ENCODE peak calls at places on chromosomes 1 and 21, in six cellular contexts. L is RWPE1; K is activated effector memory CD4-positive, alpha-beta T cell treated with Interleukin-2 at 50 U/mL for 16 hours; B is EL; X is EH; J is NCI-H82. Z is an unnamed sample.

GRCh38 chr21:45390831-45391742 is 13.9 kb upstream of the COL18A1 start:
- DNase-seq in B (no peak), L (no peak), K (no peak), X (no peak), J (no peak), Z (no peak)

GRCh38 chr21:28345934-28346333 is 646.7 kb downstream of the LTN1 start:
- DNase-seq in K (no peak), J (no peak), L (no peak), B (no peak), X (no peak), Z (no peak)

GRCh38 chr1:2969011-2969869 is 52.0 kb upstream of the ACTRT2 start:
- DNase-seq in X (no peak), B (no peak), J (no peak), L (no peak), K (no peak), Z (no peak)

GRCh38 chr1:62045579-62045978 is 149.1 kb upstream of the L1TD1 start:
- DNase-seq in L (peak; percentile 10), K (no peak), X (peak; percentile 2), B (peak; percentile 5), J (peak; percentile 100), Z (no peak)

GRCh38 chr21:15730484-15731242 is 881 bp downstream of the USP25 start:
- DNase-seq in J (peak; percentile 75), X (no peak), L (no peak), B (no peak), K (no peak), Z (peak; percentile 51)

GRCh38 chr1:100959502-100960060 is 63.7 kb downstream of the SLC30A7 start:
- DNase-seq in J (no peak), B (no peak), L (no peak), K (no peak), X (peak; percentile 12), Z (no peak)

GRCh38 chr1:54577612-54578011 is 29.6 kb downstream of the ACOT11 start:
- DNase-seq in J (no peak), B (peak; percentile 31), X (peak; percentile 56), L (no peak), K (no peak), Z (no peak)

GRCh38 chr1:80825067-80825466 is 975.7 kb upstream of the ADGRL2 start:
- DNase-seq in L (no peak), X (no peak), J (no peak), K (no peak), B (no peak), Z (no peak)

GRCh38 chr1:58812926-58813325 is 29.1 kb upstream of the JUN start:
- DNase-seq in L (no peak), X (no peak), J (no peak), K (peak; percentile 49), B (no peak), Z (no peak)

GRCh38 chr1:94310570-94311270 is 73.3 kb upstream of the ARHGAP29 start:
- DNase-seq in J (peak; percentile 15), X (no peak), L (no peak), K (no peak), B (no peak), Z (no peak)

GRCh38 chr1:37156646-37157045 is 122.3 kb upstream of the GRIK3 start:
- DNase-seq in J (no peak), L (no peak), B (no peak), X (no peak), K (no peak), Z (no peak)

GRCh38 chr1:162390396-162391185 is 9.1 kb downstream of the C1orf226 start:
- DNase-seq in B (no peak), J (peak; percentile 58), K (no peak), L (no peak), X (no peak), Z (no peak)

GRCh38 chr1:22607154-22607553 is 29.3 kb upstream of the C1QA start:
- DNase-seq in X (no peak), L (no peak), J (no peak), B (no peak), K (no peak), Z (no peak)

GRCh38 chr1:71047635-71048607 is at the start of gene PTGER3:
- DNase-seq in X (peak; percentile 37), K (peak; percentile 24), B (peak; percentile 47), J (peak; percentile 86), L (no peak), Z (peak; percentile 36)

GRCh38 chr1:213162338-213162737 is 111.3 kb downstream of the RPS6KC1 start:
- DNase-seq in X (peak; percentile 58), B (peak; percentile 18), L (no peak), J (no peak), K (no peak), Z (no peak)

GRCh38 chr1:193392686-193393085 is 206.3 kb upstream of the B3GALT2 start:
- DNase-seq in X (no peak), K (no peak), B (no peak), L (no peak), J (peak; percentile 20), Z (no peak)

GRCh38 chr1:210489491-210489890 is 160.8 kb downstream of the HHAT start:
- DNase-seq in X (peak; percentile 13), B (no peak), J (peak; percentile 79), L (no peak), K (no peak), Z (no peak)

GRCh38 chr1:183484254-183484653 is 12.0 kb downstream of the SMG7 start:
- DNase-seq in K (no peak), X (no peak), L (no peak), J (no peak), B (no peak), Z (no peak)

GRCh38 chr1:162299018-162299417 is 77.6 kb downstream of the SPATA46 start:
- DNase-seq in K (no peak), J (no peak), B (peak; percentile 13), X (no peak), L (no peak), Z (no peak)

GRCh38 chr1:47766832-47767740 is 230.1 kb downstream of the TRABD2B start:
- DNase-seq in L (no peak), X (no peak), K (no peak), B (no peak), J (no peak), Z (no peak)

GRCh38 chr1:234435620-234436019 is 43.4 kb downstream of the TARBP1 start:
- DNase-seq in L (no peak), J (no peak), X (no peak), K (no peak), B (no peak), Z (no peak)

GRCh38 chr1:183859865-183860264 is 54.9 kb downstream of the RGL1 start:
- DNase-seq in X (peak; percentile 57), K (no peak), J (no peak), L (no peak), B (peak; percentile 25), Z (no peak)

GRCh38 chr21:38669186-38669585 is 136.5 kb upstream of the ETS2 start:
- DNase-seq in X (peak; percentile 49), L (peak; percentile 19), K (no peak), B (peak; percentile 28), J (peak; percentile 64), Z (no peak)

GRCh38 chr1:8629241-8630091 is 188.0 kb downstream of the RERE start:
- DNase-seq in K (no peak), L (no peak), X (peak; percentile 42), B (no peak), J (peak; percentile 31), Z (no peak)

GRCh38 chr1:150066838-150067183 is 765 bp upstream of the VPS45 start:
- DNase-seq in B (no peak), J (peak; percentile 92), X (no peak), L (peak; percentile 13), K (peak; percentile 7), Z (no peak)

GRCh38 chr1:57826535-57826934 is 402.7 kb upstream of the DAB1 start:
- DNase-seq in K (no peak), X (no peak), L (no peak), J (no peak), B (no peak), Z (no peak)

Z was measured in 8988T.